ENCODE peak calls at places on chromosome 3, in ten cellular contexts. Y, F, S, O, D, N, B, R, W and J are unnamed samples.

GRCh38 chr3:135023985-135024658 is 229.1 kb downstream of the EPHB1 start:
- DNase-seq in N (no peak), D (no peak), W (no peak), B (no peak), O (no peak), Y (no peak), R (no peak), S (no peak), F (peak; percentile 17), J (no peak)

GRCh38 chr3:196983186-196983585 is 14.6 kb upstream of the PIGZ start:
- DNase-seq in N (no peak), Y (no peak), B (no peak), F (no peak), W (no peak), R (no peak), O (no peak), D (no peak), S (no peak), J (no peak)

GRCh38 chr3:119469378-119470189 is 821 bp downstream of the POGLUT1 start:
- DNase-seq in R (peak; percentile 39), D (no peak), S (peak; percentile 46), B (no peak), O (no peak), W (no peak), F (no peak), N (no peak), Y (no peak), J (peak; percentile 37)

GRCh38 chr3:150545419-150546225 is 674 bp downstream of the SERP1 start:
- DNase-seq in S (no peak), O (no peak), W (no peak), Y (peak; percentile 67), N (peak; percentile 49), B (peak; percentile 81), F (no peak), D (no peak), R (peak; percentile 60), J (peak; percentile 35)

GRCh38 chr3:184506579-184506978 is 55.0 kb upstream of the EPHB3 start:
- DNase-seq in N (no peak), D (no peak), B (no peak), Y (no peak), F (no peak), R (no peak), O (no peak), W (no peak), S (no peak), J (no peak)

GRCh38 chr3:57778499-57778898 is 22.4 kb downstream of the SLMAP start:
- DNase-seq in W (no peak), O (no peak), S (no peak), B (no peak), Y (no peak), D (no peak), F (no peak), R (no peak), N (no peak), J (no peak)

GRCh38 chr3:23435904-23436303 is 232.8 kb downstream of the UBE2E2 start:
- DNase-seq in D (peak; percentile 22), R (no peak), B (no peak), N (no peak), S (no peak), Y (no peak), W (no peak), O (no peak), F (peak; percentile 57), J (no peak)

GRCh38 chr3:182618981-182619591 is 174.2 kb upstream of the ATP11B start:
- DNase-seq in S (peak; percentile 84), B (no peak), D (no peak), R (no peak), F (no peak), O (no peak), Y (no peak), W (no peak), N (no peak), J (no peak)

GRCh38 chr3:12815719-12816118 is 19.2 kb downstream of the CAND2 start:
- DNase-seq in N (no peak), W (no peak), D (no peak), F (peak; percentile 77), B (no peak), O (no peak), Y (no peak), S (no peak), R (no peak), J (no peak)

GRCh38 chr3:63878394-63879089 is 14.9 kb downstream of the ATXN7 start:
- DNase-seq in R (no peak), B (no peak), Y (no peak), D (no peak), W (no peak), F (no peak), O (no peak), S (no peak), N (no peak), J (no peak)

GRCh38 chr3:97070302-97070701 is 255.9 kb downstream of the EPHA6 start:
- DNase-seq in Y (no peak), O (no peak), D (no peak), W (no peak), F (no peak), B (no peak), R (no peak), S (no peak), N (no peak), J (no peak)

GRCh38 chr3:170864525-170865208 is 5.3 kb downstream of the RPL22L1 start:
- DNase-seq in R (no peak), S (no peak), B (no peak), W (no peak), Y (no peak), O (no peak), N (no peak), D (no peak), F (peak; percentile 59), J (peak; percentile 36)

GRCh38 chr3:101509276-101509675 is 3.7 kb downstream of the SENP7 start:
- DNase-seq in D (no peak), S (no peak), F (no peak), Y (no peak), O (no peak), W (no peak), B (no peak), R (no peak), N (no peak), J (no peak)

GRCh38 chr3:63940389-63940757 is 28.2 kb upstream of the SCAANT1 start:
- DNase-seq in N (no peak), D (no peak), S (no peak), B (no peak), Y (no peak), W (no peak), F (no peak), O (peak; percentile 28), R (no peak), J (no peak)

GRCh38 chr3:173371848-173372487 is 25.6 kb upstream of the NLGN1 start:
- DNase-seq in Y (no peak), W (no peak), O (no peak), N (no peak), S (peak; percentile 31), F (peak; percentile 71), B (no peak), D (no peak), R (peak; percentile 53), J (no peak)

GRCh38 chr3:160027541-160028195 is 39.0 kb downstream of the IL12A start:
- DNase-seq in W (no peak), S (no peak), D (no peak), O (no peak), Y (no peak), R (no peak), F (no peak), N (no peak), B (no peak), J (peak; percentile 87)

GRCh38 chr3:176513604-176514003 is 683.7 kb downstream of the TBL1XR1 start:
- DNase-seq in O (no peak), N (no peak), D (no peak), W (no peak), B (no peak), F (peak; percentile 63), Y (no peak), R (no peak), S (no peak), J (peak; percentile 6)

GRCh38 chr3:128427175-128427857 is 39.4 kb downstream of the DNAJB8 start:
- DNase-seq in S (no peak), D (no peak), R (no peak), B (no peak), Y (no peak), N (no peak), W (no peak), O (no peak), F (peak; percentile 53), J (no peak)

GRCh38 chr3:53328750-53329149 is 18.6 kb downstream of the DCP1A start:
- DNase-seq in B (no peak), W (no peak), O (no peak), D (no peak), N (peak; percentile 2), Y (no peak), S (no peak), F (no peak), R (no peak), J (no peak)